ENCODE peak calls at places on chromosomes 1 and 21, in six cellular contexts. K is M059J, B is astrocyte of the spinal cord, J is cardiac fibroblast, F is tibial artery, E is HCEC 1CT. O is an unnamed sample.
A peak's percentile ranks its signal among the peaks of the same experiment; 100 is the strongest.

GRCh38 chr1:31227891-31228290 is 11.8 kb downstream of the NKAIN1 start:
- DNase-seq in K (peak; percentile 71), B (no peak), J (no peak), F (no peak), E (no peak), O (no peak)

GRCh38 chr1:195617157-195617556 is 991.1 kb downstream of the KCNT2 start:
- DNase-seq in K (no peak), B (no peak), J (no peak), F (no peak), E (no peak), O (no peak)

GRCh38 chr1:222060247-222060851 is 318.5 kb upstream of the DUSP10 start:
- DNase-seq in K (no peak), B (no peak), J (no peak), F (no peak), E (no peak), O (no peak)

GRCh38 chr21:45393833-45394638 is 10.9 kb upstream of the COL18A1 start:
- DNase-seq in K (no peak), B (no peak), J (no peak), F (peak; percentile 46), E (no peak), O (no peak)

GRCh38 chr1:93552751-93553455 is 105.0 kb downstream of the FNBP1L start:
- DNase-seq in K (peak; percentile 34), B (peak; percentile 64), J (peak; percentile 84), F (no peak), E (peak; percentile 55), O (no peak)

GRCh38 chr1:64539808-64540207 is 69.9 kb downstream of the CACHD1 start:
- DNase-seq in K (peak; percentile 33), B (peak; percentile 50), J (peak; percentile 78), F (peak; percentile 69), E (peak; percentile 37), O (no peak)

GRCh38 chr1:53025034-53025777 is 36.8 kb upstream of the PODN start:
- DNase-seq in K (peak; percentile 85), B (peak; percentile 67), J (peak; percentile 82), F (peak; percentile 72), E (peak; percentile 82), O (no peak)

GRCh38 chr1:95226781-95227660 is 7.0 kb upstream of the RWDD3 start:
- DNase-seq in K (no peak), B (no peak), J (no peak), F (no peak), E (no peak), O (no peak)

GRCh38 chr1:153288634-153289275 is 24.0 kb downstream of the PGLYRP3 start:
- DNase-seq in K (peak; percentile 4), B (no peak), J (no peak), F (no peak), E (no peak), O (peak; percentile 95)

GRCh38 chr1:169494343-169494742 is 8.6 kb upstream of the SLC19A2 start:
- DNase-seq in K (no peak), B (no peak), J (no peak), F (no peak), E (no peak), O (no peak)

GRCh38 chr21:16154961-16155360 is 425.2 kb downstream of the USP25 start:
- DNase-seq in K (no peak), B (no peak), J (no peak), F (no peak), E (no peak), O (no peak)

GRCh38 chr1:185438936-185439335 is 121.9 kb upstream of the IVNS1ABP start:
- DNase-seq in K (peak; percentile 77), B (peak; percentile 37), J (no peak), F (no peak), E (no peak), O (no peak)

GRCh38 chr1:119829636-119830035 is 18.4 kb upstream of the REG4 start:
- DNase-seq in K (no peak), B (no peak), J (no peak), F (no peak), E (no peak), O (no peak)

GRCh38 chr1:41853907-41854306 is 64.8 kb downstream of the HIVEP3 start:
- DNase-seq in K (no peak), B (no peak), J (no peak), F (no peak), E (no peak), O (no peak)

O was measured in vagina.